ENCODE peak calls at places on chromosome 11, in seven cellular contexts. Z is BJ; T is AML-193; C is AG09319; O is activated CD4-positive, alpha-beta T cell treated with anti-CD3 and anti-CD28 coated beads, Interleukin-2, amount 10 ng/mL, durations not matched to agents 7 days and 5 days; M is M059J; K is mesendoderm. B is an unnamed sample.

GRCh38 chr11:1486054-1486825 is at the start of gene MOB2:
- DNase-seq in C (no peak), T (no peak), Z (no peak), M (no peak), O (no peak), K (no peak), B (peak)

GRCh38 chr11:61966673-61967176 is 709 bp downstream of the FTH1 start:
- DNase-seq in M (peak), O (peak), K (peak), C (no peak), Z (no peak), T (no peak), B (peak)

GRCh38 chr11:71236836-71237475 is 15.4 kb downstream of the SHANK2 start:
- DNase-seq in C (no peak), Z (no peak), M (no peak), T (no peak), O (no peak), K (no peak), B (no peak)

GRCh38 chr11:62705401-62705800 is 1.8 kb downstream of the BSCL2 start:
- DNase-seq in M (peak), T (peak), C (no peak), O (no peak), Z (no peak), K (peak), B (peak)

GRCh38 chr11:95078526-95078925 is 11.1 kb upstream of the ENDOD1 start:
- DNase-seq in C (no peak), O (no peak), T (no peak), Z (no peak), M (no peak), K (no peak), B (no peak)

GRCh38 chr11:101825551-101825950 is 89.3 kb upstream of the CEP126 start:
- DNase-seq in Z (no peak), T (no peak), K (no peak), O (no peak), C (peak), M (no peak), B (no peak)

GRCh38 chr11:23772081-23772480 is 724.8 kb upstream of the LUZP2 start:
- DNase-seq in C (no peak), M (no peak), Z (no peak), O (no peak), T (no peak), K (no peak), B (no peak)

GRCh38 chr11:12556155-12556554 is 118.1 kb upstream of the TEAD1 start:
- DNase-seq in M (peak), T (no peak), C (no peak), O (no peak), K (peak), Z (no peak), B (no peak)

GRCh38 chr11:78259777-78260470 is 71.2 kb downstream of the USP35 start:
- DNase-seq in M (no peak), Z (no peak), O (no peak), T (no peak), K (no peak), C (no peak), B (no peak)

GRCh38 chr11:57085604-57086003 is 96.1 kb upstream of the LRRC55 start:
- DNase-seq in K (peak), C (no peak), O (no peak), Z (no peak), M (no peak), T (no peak), B (no peak)

GRCh38 chr11:131609317-131609716 is 238.9 kb downstream of the NTM start:
- DNase-seq in T (no peak), C (peak), M (peak), K (no peak), Z (peak), O (no peak), B (peak)

GRCh38 chr11:76839326-76839725 is 21.4 kb upstream of the ACER3 start:
- DNase-seq in K (no peak), M (peak), T (peak), C (no peak), Z (no peak), O (no peak), B (no peak)

B was measured in A172.